ENCODE peak calls at places on chromosomes 13 and 19, in seven cellular contexts. One of them, this sample, is unnamed.

GRCh38 chr19:18477042-18477760 is 39.3 kb upstream of the ISYNA1 start:
- DNase-seq in fibroblast of the aortic adventitia: no peak
- DNase-seq in IMR-90: no peak
- DNase-seq in cardiac muscle cell: no peak
- DNase-seq in small intestine: peak; percentile 40
- DNase-seq in AG04450: no peak
- DNase-seq in HepG2: no peak
- DNase-seq in this sample: no peak

GRCh38 chr13:92775631-92776030 is 451.0 kb upstream of the GPC6 start:
- DNase-seq in fibroblast of the aortic adventitia: no peak
- DNase-seq in IMR-90: no peak
- DNase-seq in cardiac muscle cell: no peak
- DNase-seq in small intestine: no peak
- DNase-seq in AG04450: no peak
- DNase-seq in HepG2: no peak
- DNase-seq in this sample: no peak

GRCh38 chr13:33639158-33639557 is 178.8 kb upstream of the RFC3 start:
- DNase-seq in fibroblast of the aortic adventitia: peak; percentile 97
- DNase-seq in IMR-90: peak; percentile 44
- DNase-seq in cardiac muscle cell: peak; percentile 90
- DNase-seq in small intestine: peak; percentile 52
- DNase-seq in AG04450: peak; percentile 34
- DNase-seq in HepG2: peak; percentile 66
- DNase-seq in this sample: no peak

GRCh38 chr13:110894086-110894485 is 20.8 kb downstream of the ANKRD10 start:
- DNase-seq in fibroblast of the aortic adventitia: no peak
- DNase-seq in IMR-90: no peak
- DNase-seq in cardiac muscle cell: no peak
- DNase-seq in small intestine: no peak
- DNase-seq in AG04450: no peak
- DNase-seq in HepG2: no peak
- DNase-seq in this sample: no peak

GRCh38 chr19:46786236-46787039 is 2.0 kb downstream of the SLC1A5 start:
- DNase-seq in fibroblast of the aortic adventitia: peak; percentile 90
- DNase-seq in IMR-90: peak; percentile 83
- DNase-seq in cardiac muscle cell: peak; percentile 80
- DNase-seq in small intestine: peak; percentile 85
- DNase-seq in AG04450: peak; percentile 66
- DNase-seq in HepG2: peak; percentile 68
- DNase-seq in this sample: peak; percentile 64

GRCh38 chr13:36887758-36888521 is 32.1 kb downstream of the SMAD9 start:
- DNase-seq in fibroblast of the aortic adventitia: no peak
- DNase-seq in IMR-90: no peak
- DNase-seq in cardiac muscle cell: no peak
- DNase-seq in small intestine: no peak
- DNase-seq in AG04450: no peak
- DNase-seq in HepG2: no peak
- DNase-seq in this sample: no peak

GRCh38 chr19:38392707-38393308 is 4.3 kb downstream of the SPRED3 start:
- DNase-seq in fibroblast of the aortic adventitia: no peak
- DNase-seq in IMR-90: peak; percentile 63
- DNase-seq in cardiac muscle cell: peak; percentile 36
- DNase-seq in small intestine: peak; percentile 92
- DNase-seq in AG04450: no peak
- DNase-seq in HepG2: peak; percentile 58
- DNase-seq in this sample: no peak

GRCh38 chr13:51785592-51786424 is 18.2 kb downstream of the DHRS12 start:
- DNase-seq in fibroblast of the aortic adventitia: peak; percentile 59
- DNase-seq in IMR-90: peak; percentile 44
- DNase-seq in cardiac muscle cell: peak; percentile 69
- DNase-seq in small intestine: peak; percentile 83
- DNase-seq in AG04450: no peak
- DNase-seq in HepG2: no peak
- DNase-seq in this sample: no peak

GRCh38 chr19:28299649-28300048 is 913.3 kb downstream of the UQCRFS1 start:
- DNase-seq in fibroblast of the aortic adventitia: no peak
- DNase-seq in IMR-90: no peak
- DNase-seq in cardiac muscle cell: no peak
- DNase-seq in small intestine: no peak
- DNase-seq in AG04450: no peak
- DNase-seq in HepG2: no peak
- DNase-seq in this sample: no peak

GRCh38 chr13:26202365-26202972 is 19.6 kb downstream of the RNF6 start:
- DNase-seq in fibroblast of the aortic adventitia: peak; percentile 71
- DNase-seq in IMR-90: peak; percentile 64
- DNase-seq in cardiac muscle cell: peak; percentile 60
- DNase-seq in small intestine: no peak
- DNase-seq in AG04450: no peak
- DNase-seq in HepG2: no peak
- DNase-seq in this sample: no peak
- H3K4me3 ChIP-seq in fibroblast of the aortic adventitia: no peak overlapping the region
- H3K4me3 ChIP-seq in IMR-90: no peak overlapping the region
- H3K4me3 ChIP-seq in cardiac muscle cell: no peak overlapping the region
- H3K4me3 ChIP-seq in small intestine: no peak overlapping the region
- H3K4me3 ChIP-seq in AG04450: no peak overlapping the region
- H3K4me3 ChIP-seq in HepG2: no peak overlapping the region
- H3K4me3 ChIP-seq in this sample: no peak overlapping the region

DNA sequence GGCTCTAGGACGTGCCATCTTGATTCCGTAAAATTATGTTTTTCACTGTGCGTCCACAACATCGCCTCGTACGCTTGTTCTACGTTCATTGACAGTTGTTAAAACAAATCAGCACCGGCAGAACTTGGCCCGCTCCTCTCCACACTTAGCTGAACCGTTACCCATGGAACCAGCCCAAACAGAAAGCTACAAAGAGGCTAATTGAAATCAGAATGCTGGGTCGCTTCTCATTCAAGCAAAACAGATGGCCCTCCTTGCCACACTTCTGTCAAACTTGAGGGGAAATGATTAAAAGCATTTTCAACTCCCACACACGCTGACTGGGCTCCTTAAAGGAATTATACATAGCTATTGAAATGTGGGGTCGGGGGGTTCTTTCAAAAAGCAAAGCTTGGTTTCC is 71.6 kb downstream of the TM9SF2 start:
- DNase-seq in fibroblast of the aortic adventitia: peak; percentile 9
- DNase-seq in IMR-90: no peak
- DNase-seq in cardiac muscle cell: peak; percentile 55
- DNase-seq in small intestine: no peak
- DNase-seq in AG04450: no peak
- DNase-seq in HepG2: no peak
- DNase-seq in this sample: no peak
- H3K4me3 ChIP-seq in fibroblast of the aortic adventitia: no peak overlapping the region
- H3K4me3 ChIP-seq in IMR-90: no peak overlapping the region
- H3K4me3 ChIP-seq in cardiac muscle cell: no peak overlapping the region
- H3K4me3 ChIP-seq in small intestine: no peak overlapping the region
- H3K4me3 ChIP-seq in AG04450: no peak overlapping the region
- H3K4me3 ChIP-seq in HepG2: no peak overlapping the region
- H3K4me3 ChIP-seq in this sample: no peak overlapping the region

GRCh38 chr13:97573011-97573410 is 139.0 kb downstream of the RAP2A start:
- DNase-seq in fibroblast of the aortic adventitia: no peak
- DNase-seq in IMR-90: peak; percentile 24
- DNase-seq in cardiac muscle cell: peak; percentile 19
- DNase-seq in small intestine: no peak
- DNase-seq in AG04450: no peak
- DNase-seq in HepG2: no peak
- DNase-seq in this sample: no peak
- H3K4me3 ChIP-seq in fibroblast of the aortic adventitia: no peak overlapping the region
- H3K4me3 ChIP-seq in IMR-90: no peak overlapping the region
- H3K4me3 ChIP-seq in cardiac muscle cell: no peak overlapping the region
- H3K4me3 ChIP-seq in small intestine: no peak overlapping the region
- H3K4me3 ChIP-seq in AG04450: no peak overlapping the region
- H3K4me3 ChIP-seq in HepG2: no peak overlapping the region
- H3K4me3 ChIP-seq in this sample: no peak overlapping the region

GRCh38 chr13:27960362-27961226 is 8.5 kb downstream of the CDX2 start:
- DNase-seq in fibroblast of the aortic adventitia: no peak
- DNase-seq in IMR-90: no peak
- DNase-seq in cardiac muscle cell: peak; percentile 41
- DNase-seq in small intestine: peak; percentile 97
- DNase-seq in AG04450: no peak
- DNase-seq in HepG2: peak; percentile 97
- DNase-seq in this sample: no peak
- H3K4me3 ChIP-seq in fibroblast of the aortic adventitia: no peak overlapping the region
- H3K4me3 ChIP-seq in IMR-90: no peak overlapping the region
- H3K4me3 ChIP-seq in cardiac muscle cell: peak overlapping the region; percentile 28
- H3K4me3 ChIP-seq in small intestine: peak overlapping the region; percentile 39
- H3K4me3 ChIP-seq in AG04450: no peak overlapping the region
- H3K4me3 ChIP-seq in HepG2: peak overlapping the region; percentile 55
- H3K4me3 ChIP-seq in this sample: no peak overlapping the region

This sample was measured in GM12864.